ENCODE peak calls at places on chromosome X, in nine cellular contexts. One of them, this sample, is unnamed. For H3K27me3, the result is how much of the 10 kb centered on the place peaks cover.

GRCh38 chrX:12825801-12826200 is 34.6 kb downstream of the PRPS2 start:
- DNase-seq in IMR-90: peak
- DNase-seq in keratinocyte: no peak
- DNase-seq in HCT116: peak
- DNase-seq in PC-3: peak
- DNase-seq in H9: no peak
- DNase-seq in K562: no peak
- DNase-seq in MM.1S: no peak
- DNase-seq in fibroblast of lung: peak
- DNase-seq in this sample: no peak

GRCh38 chrX:120402363-120402762 is 40.5 kb downstream of the ATP1B4 start:
- DNase-seq in PC-3: peak
- DNase-seq in MM.1S: no peak
- DNase-seq in HCT116: no peak
- DNase-seq in H9: no peak
- DNase-seq in fibroblast of lung: no peak
- DNase-seq in keratinocyte: no peak
- DNase-seq in IMR-90: no peak
- DNase-seq in K562: no peak
- DNase-seq in this sample: no peak

GRCh38 chrX:105323951-105324350 is 103.5 kb upstream of the TEX13A start:
- DNase-seq in fibroblast of lung: peak
- DNase-seq in H9: no peak
- DNase-seq in HCT116: no peak
- DNase-seq in MM.1S: no peak
- DNase-seq in IMR-90: peak
- DNase-seq in keratinocyte: no peak
- DNase-seq in K562: no peak
- DNase-seq in PC-3: peak
- DNase-seq in this sample: no peak

GRCh38 chrX:34987646-34988045 is 45.0 kb downstream of the FAM47B start:
- DNase-seq in PC-3: no peak
- DNase-seq in IMR-90: no peak
- DNase-seq in HCT116: no peak
- DNase-seq in K562: no peak
- DNase-seq in keratinocyte: no peak
- DNase-seq in MM.1S: no peak
- DNase-seq in fibroblast of lung: no peak
- DNase-seq in H9: no peak
- DNase-seq in this sample: no peak

GRCh38 chrX:104172121-104172520 is 5.9 kb downstream of the FAM199X start:
- DNase-seq in PC-3: no peak
- DNase-seq in keratinocyte: no peak
- DNase-seq in HCT116: no peak
- DNase-seq in MM.1S: no peak
- DNase-seq in K562: no peak
- DNase-seq in H9: no peak
- DNase-seq in fibroblast of lung: no peak
- DNase-seq in IMR-90: no peak
- DNase-seq in this sample: no peak

GRCh38 chrX:42495139-42495538 is 282.8 kb downstream of the PPP1R2C start:
- DNase-seq in PC-3: no peak
- DNase-seq in fibroblast of lung: no peak
- DNase-seq in IMR-90: no peak
- DNase-seq in keratinocyte: no peak
- DNase-seq in HCT116: no peak
- DNase-seq in MM.1S: no peak
- DNase-seq in H9: no peak
- DNase-seq in K562: no peak
- DNase-seq in this sample: no peak

GRCh38 chrX:109709129-109709631 is 23.9 kb downstream of the ACSL4 start:
- DNase-seq in IMR-90: peak
- DNase-seq in keratinocyte: no peak
- DNase-seq in H9: no peak
- DNase-seq in K562: no peak
- DNase-seq in PC-3: peak
- DNase-seq in HCT116: peak
- DNase-seq in MM.1S: peak
- DNase-seq in fibroblast of lung: peak
- DNase-seq in this sample: no peak

GRCh38 chrX:1507511-1508463 is 29.2 kb downstream of the P2RY8 start:
- DNase-seq in H9: no peak
- DNase-seq in K562: no peak
- DNase-seq in HCT116: no peak
- DNase-seq in fibroblast of lung: no peak
- DNase-seq in IMR-90: no peak
- DNase-seq in keratinocyte: no peak
- DNase-seq in PC-3: no peak
- DNase-seq in MM.1S: no peak
- DNase-seq in this sample: no peak

GRCh38 chrX:23764183-23764582 is 18.8 kb upstream of the SAT1 start:
- DNase-seq in keratinocyte: no peak
- DNase-seq in fibroblast of lung: no peak
- DNase-seq in IMR-90: no peak
- DNase-seq in H9: no peak
- DNase-seq in PC-3: no peak
- DNase-seq in HCT116: no peak
- DNase-seq in MM.1S: no peak
- DNase-seq in K562: no peak
- DNase-seq in this sample: no peak

GRCh38 chrX:53287493-53288138 is 6.2 kb upstream of the IQSEC2 start:
- DNase-seq in H9: no peak
- DNase-seq in IMR-90: peak
- DNase-seq in K562: no peak
- DNase-seq in keratinocyte: no peak
- DNase-seq in HCT116: peak
- DNase-seq in fibroblast of lung: peak
- DNase-seq in PC-3: peak
- DNase-seq in MM.1S: no peak
- DNase-seq in this sample: peak

GRCh38 chrX:57595381-57595811 is 3.6 kb downstream of the ZXDB start:
- DNase-seq in IMR-90: peak
- DNase-seq in H9: no peak
- DNase-seq in fibroblast of lung: peak
- DNase-seq in PC-3: peak
- DNase-seq in keratinocyte: peak
- DNase-seq in HCT116: no peak
- DNase-seq in K562: no peak
- DNase-seq in MM.1S: no peak
- DNase-seq in this sample: no peak

GRCh38 chrX:106178826-106179225 is 10.7 kb downstream of the PWWP3B start:
- DNase-seq in K562: no peak
- DNase-seq in IMR-90: no peak
- DNase-seq in PC-3: peak
- DNase-seq in HCT116: no peak
- DNase-seq in MM.1S: no peak
- DNase-seq in H9: no peak
- DNase-seq in keratinocyte: no peak
- DNase-seq in fibroblast of lung: no peak
- DNase-seq in this sample: no peak

GRCh38 chrX:17412692-17413091 is 37.7 kb downstream of the NHS start:
- DNase-seq in K562: no peak
- DNase-seq in IMR-90: peak
- DNase-seq in MM.1S: no peak
- DNase-seq in HCT116: peak
- DNase-seq in keratinocyte: peak
- DNase-seq in fibroblast of lung: peak
- DNase-seq in PC-3: peak
- DNase-seq in H9: no peak
- DNase-seq in this sample: no peak

GRCh38 chrX:15816886-15817285 is 26.6 kb downstream of the ZRSR2 start:
- DNase-seq in MM.1S: peak
- DNase-seq in keratinocyte: no peak
- DNase-seq in H9: peak
- DNase-seq in fibroblast of lung: peak
- DNase-seq in PC-3: no peak
- DNase-seq in K562: no peak
- DNase-seq in HCT116: no peak
- DNase-seq in IMR-90: no peak
- DNase-seq in this sample: no peak

GRCh38 chrX:40127052-40127451 is 29.3 kb upstream of the BCOR start:
- DNase-seq in HCT116: no peak
- DNase-seq in keratinocyte: no peak
- DNase-seq in IMR-90: no peak
- DNase-seq in PC-3: no peak
- DNase-seq in MM.1S: peak
- DNase-seq in fibroblast of lung: no peak
- DNase-seq in H9: no peak
- DNase-seq in K562: no peak
- DNase-seq in this sample: no peak

GRCh38 chrX:71603618-71604017 is 14.7 kb downstream of the CXCR3 start:
- DNase-seq in K562: no peak
- DNase-seq in HCT116: peak
- DNase-seq in PC-3: peak
- DNase-seq in H9: no peak
- DNase-seq in MM.1S: no peak
- DNase-seq in IMR-90: peak
- DNase-seq in keratinocyte: no peak
- DNase-seq in fibroblast of lung: peak
- DNase-seq in this sample: no peak
- H3K27me3 ChIP-seq in K562: under half
- H3K27me3 ChIP-seq in HCT116: under half
- H3K27me3 ChIP-seq in PC-3: under half
- H3K27me3 ChIP-seq in H9: under half
- H3K27me3 ChIP-seq in MM.1S: under half
- H3K27me3 ChIP-seq in IMR-90: under half
- H3K27me3 ChIP-seq in keratinocyte: under half
- H3K27me3 ChIP-seq in fibroblast of lung: under half
- H3K27me3 ChIP-seq in this sample: under half

DNA sequence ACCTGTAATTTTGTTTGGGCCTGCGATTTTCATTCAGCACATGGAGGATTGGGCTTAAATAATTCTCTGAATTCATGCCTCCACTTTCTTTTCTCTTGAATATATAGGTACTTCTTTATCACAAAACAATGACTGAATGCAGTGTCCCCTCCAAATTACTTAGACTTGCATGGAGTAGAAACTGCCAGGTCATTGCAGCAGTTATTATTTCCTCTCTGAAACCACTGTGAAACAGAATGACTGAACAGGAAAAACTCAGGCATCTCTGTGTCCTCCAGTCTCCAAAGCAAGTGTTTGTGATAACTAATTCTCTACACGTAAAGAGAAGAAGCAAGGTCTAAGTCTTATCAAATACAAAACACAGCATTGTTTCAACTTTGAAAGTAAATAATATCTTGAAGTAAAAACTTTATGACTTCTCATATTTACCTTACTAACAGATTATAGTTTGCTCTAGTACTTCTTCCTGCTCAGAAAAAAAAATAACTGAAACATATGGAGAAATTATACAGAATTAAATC is 144.5 kb upstream of the DIAPH2 start:
- DNase-seq in PC-3: no peak
- DNase-seq in fibroblast of lung: no peak
- DNase-seq in H9: no peak
- DNase-seq in K562: no peak
- DNase-seq in MM.1S: peak
- DNase-seq in HCT116: no peak
- DNase-seq in IMR-90: no peak
- DNase-seq in keratinocyte: no peak
- DNase-seq in this sample: no peak
- H3K9ac ChIP-seq in PC-3: no peak
- H3K9ac ChIP-seq in fibroblast of lung: no peak
- H3K9ac ChIP-seq in H9: no peak
- H3K9ac ChIP-seq in K562: no peak
- H3K9ac ChIP-seq in MM.1S: no peak
- H3K9ac ChIP-seq in HCT116: no peak
- H3K9ac ChIP-seq in IMR-90: no peak
- H3K9ac ChIP-seq in keratinocyte: no peak
- H3K9ac ChIP-seq in this sample: no peak

DNA sequence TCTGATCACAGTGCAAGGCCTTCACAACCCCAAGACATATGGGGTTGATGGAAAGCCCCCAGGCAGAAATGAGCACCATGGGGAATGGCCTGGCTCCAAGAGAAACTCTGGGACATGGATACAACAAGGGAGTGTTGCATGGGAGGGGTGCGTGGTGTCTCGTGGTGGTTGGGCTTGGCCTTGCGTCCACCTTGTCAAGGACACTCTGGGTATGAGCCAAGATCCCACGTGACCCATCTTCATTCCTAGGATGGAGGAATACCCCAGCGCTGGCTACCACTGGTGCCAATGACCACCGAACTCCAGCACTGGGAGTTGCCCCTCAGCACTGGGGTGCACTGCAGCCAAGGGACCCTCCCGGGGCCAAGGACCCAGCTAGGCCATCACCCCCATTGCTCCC is 267.5 kb upstream of the AGTR2 start:
- DNase-seq in HCT116: no peak
- DNase-seq in H9: peak
- DNase-seq in K562: no peak
- DNase-seq in keratinocyte: no peak
- DNase-seq in fibroblast of lung: no peak
- DNase-seq in PC-3: no peak
- DNase-seq in MM.1S: no peak
- DNase-seq in IMR-90: no peak
- DNase-seq in this sample: no peak
- TF ChIP-seq CTCF in HCT116: no peak
- TF ChIP-seq CTCF in H9: no peak
- TF ChIP-seq CTCF in K562: no peak
- TF ChIP-seq CTCF in keratinocyte: no peak
- TF ChIP-seq CTCF in fibroblast of lung: no peak
- TF ChIP-seq CTCF in PC-3: no peak
- TF ChIP-seq CTCF in MM.1S: no peak
- TF ChIP-seq CTCF in IMR-90: no peak
- TF ChIP-seq CTCF in this sample: no peak

GRCh38 chrX:68536884-68537283 is 38.0 kb downstream of the YIPF6 start:
- DNase-seq in MM.1S: no peak
- DNase-seq in fibroblast of lung: no peak
- DNase-seq in K562: no peak
- DNase-seq in HCT116: no peak
- DNase-seq in PC-3: no peak
- DNase-seq in H9: no peak
- DNase-seq in IMR-90: no peak
- DNase-seq in keratinocyte: no peak
- DNase-seq in this sample: no peak

GRCh38 chrX:68534696-68535095 is 35.8 kb downstream of the YIPF6 start:
- DNase-seq in MM.1S: no peak
- DNase-seq in fibroblast of lung: no peak
- DNase-seq in keratinocyte: no peak
- DNase-seq in H9: no peak
- DNase-seq in PC-3: no peak
- DNase-seq in IMR-90: peak
- DNase-seq in HCT116: no peak
- DNase-seq in K562: no peak
- DNase-seq in this sample: no peak

GRCh38 chrX:68532828-68533227 is 34.0 kb downstream of the YIPF6 start:
- DNase-seq in PC-3: no peak
- DNase-seq in H9: no peak
- DNase-seq in fibroblast of lung: peak
- DNase-seq in K562: no peak
- DNase-seq in keratinocyte: no peak
- DNase-seq in HCT116: no peak
- DNase-seq in IMR-90: peak
- DNase-seq in MM.1S: no peak
- DNase-seq in this sample: no peak

GRCh38 chrX:68536429-68536828 is 37.6 kb downstream of the YIPF6 start:
- DNase-seq in PC-3: no peak
- DNase-seq in IMR-90: no peak
- DNase-seq in HCT116: no peak
- DNase-seq in fibroblast of lung: no peak
- DNase-seq in MM.1S: no peak
- DNase-seq in keratinocyte: no peak
- DNase-seq in H9: no peak
- DNase-seq in K562: no peak
- DNase-seq in this sample: no peak
- H3K27me3 ChIP-seq in PC-3: under half
- H3K27me3 ChIP-seq in IMR-90: under half
- H3K27me3 ChIP-seq in HCT116: under half
- H3K27me3 ChIP-seq in fibroblast of lung: under half
- H3K27me3 ChIP-seq in MM.1S: under half
- H3K27me3 ChIP-seq in keratinocyte: under half
- H3K27me3 ChIP-seq in H9: under half
- H3K27me3 ChIP-seq in K562: under half
- H3K27me3 ChIP-seq in this sample: under half